ENCODE peak calls at places on chromosomes 12 and 14, in six cellular contexts. E, N, F, T, K and A are unnamed samples. For H3K36me3, the result is how much of the 10 kb centered on the place peaks cover.

GRCh38 chr12:79988368-79988767 is 53.5 kb upstream of the PPP1R12A start:
- DNase-seq in T (peak), N (no peak), F (no peak), K (no peak), E (no peak), A (no peak)

GRCh38 chr12:119204137-119204536 is 25.4 kb downstream of the HSPB8 start:
- DNase-seq in N (no peak), K (no peak), F (no peak), T (no peak), E (no peak), A (no peak)

GRCh38 chr14:29463727-29464370 is 463.8 kb downstream of the PRKD1 start:
- DNase-seq in E (no peak), N (no peak), K (no peak), F (no peak), T (peak), A (no peak)

GRCh38 chr12:54352022-54352531 is 12.2 kb downstream of the GPR84 start:
- DNase-seq in K (peak), N (no peak), T (peak), E (peak), F (no peak), A (no peak)

GRCh38 chr14:79265366-79265765 is 945.9 kb downstream of the DIO2 start:
- DNase-seq in E (no peak), N (no peak), F (no peak), T (peak), K (no peak), A (no peak)

GRCh38 chr12:132376464-132376830 is 47.1 kb upstream of the GALNT9 start:
- DNase-seq in N (no peak), F (no peak), E (no peak), K (no peak), T (no peak), A (no peak)

GRCh38 chr14:52227559-52228222 is 39.8 kb upstream of the PTGDR start:
- DNase-seq in F (no peak), T (no peak), N (no peak), E (no peak), K (no peak), A (no peak)

GRCh38 chr12:50842637-50843493 is at the start of gene TMPRSS12:
- DNase-seq in T (no peak), F (no peak), N (no peak), K (peak), E (no peak), A (no peak)

GRCh38 chr14:68792022-68792829 is 641 bp downstream of the ZFP36L1 start:
- DNase-seq in E (no peak), T (no peak), N (no peak), K (peak), F (peak), A (no peak)

GRCh38 chr12:15700595-15700994 is 88.6 kb downstream of the EPS8 start:
- DNase-seq in N (no peak), F (peak), T (peak), K (no peak), E (no peak), A (no peak)

GRCh38 chr12:79233341-79233761 is 368.8 kb downstream of the SYT1 start:
- DNase-seq in K (no peak), F (peak), N (no peak), E (no peak), T (no peak), A (no peak)

GRCh38 chr14:102775855-102776760 is 1.1 kb upstream of the TRAF3 start:
- DNase-seq in T (peak), F (no peak), E (no peak), N (no peak), K (no peak), A (no peak)

GRCh38 chr14:73736842-73737241 is 22.7 kb upstream of the PNMA1 start:
- DNase-seq in F (no peak), T (no peak), K (peak), E (no peak), N (no peak), A (no peak)

GRCh38 chr12:64412458-64412857 is 8.3 kb downstream of the XPOT start:
- DNase-seq in F (no peak), K (no peak), N (no peak), T (peak), E (no peak), A (no peak)

GRCh38 chr12:581746-582145 is 81.5 kb downstream of the NINJ2 start:
- DNase-seq in E (no peak), K (no peak), N (no peak), T (no peak), F (no peak), A (no peak)

GRCh38 chr14:24279301-24280186 is 8.1 kb upstream of the RABGGTA start:
- DNase-seq in N (no peak), T (no peak), F (no peak), E (peak), K (no peak), A (peak)

GRCh38 chr14:100410056-100410565 is 87.0 kb downstream of the SLC25A47 start:
- DNase-seq in K (no peak), E (no peak), T (peak), N (no peak), F (no peak), A (no peak)

GRCh38 chr12:50185496-50185895 is 18.3 kb upstream of the CERS5 start:
- DNase-seq in T (peak), N (no peak), K (no peak), F (no peak), E (no peak), A (no peak)

GRCh38 chr14:99983251-99984012 is 81.8 kb upstream of the EVL start:
- DNase-seq in N (no peak), F (no peak), T (no peak), E (no peak), K (no peak), A (no peak)

GRCh38 chr12:163406-163986 is 50.5 kb downstream of the SLC6A12 start:
- DNase-seq in F (no peak), K (no peak), T (no peak), N (no peak), E (no peak), A (no peak)

GRCh38 chr14:79842270-79842669 is 369.0 kb downstream of the DIO2 start:
- DNase-seq in F (no peak), K (no peak), T (peak), E (no peak), N (no peak), A (no peak)

GRCh38 chr14:74574092-74574438 is 38.0 kb downstream of the LTBP2 start:
- DNase-seq in E (no peak), F (no peak), T (peak), K (no peak), N (no peak), A (no peak)

GRCh38 chr14:65772901-65773574 is 360.5 kb downstream of the FUT8 start:
- DNase-seq in N (no peak), E (no peak), F (no peak), T (peak), K (no peak), A (no peak)

GRCh38 chr12:27979145-27979544 is 6.6 kb upstream of the PTHLH start:
- DNase-seq in E (no peak), T (no peak), K (no peak), N (no peak), F (no peak), A (no peak)

GRCh38 chr12:96219700-96220206 is 25.6 kb downstream of the ELK3 start:
- DNase-seq in F (no peak), T (peak), E (no peak), K (peak), N (no peak), A (no peak)

GRCh38 chr12:102753802-102754201 is 163.2 kb downstream of the PAH start:
- DNase-seq in T (no peak), F (no peak), K (no peak), N (no peak), E (no peak), A (no peak)

GRCh38 chr12:44616385-44616784 is 259.7 kb downstream of the NELL2 start:
- DNase-seq in K (no peak), E (no peak), T (peak), N (no peak), F (no peak), A (no peak)

GRCh38 chr12:104182144-104182543 is 33.4 kb upstream of the TXNRD1 start:
- DNase-seq in T (peak), F (no peak), E (no peak), K (no peak), N (peak), A (no peak)

GRCh38 chr12:25051171-25051570 is 102.3 kb upstream of the BCAT1 start:
- DNase-seq in K (no peak), N (no peak), T (no peak), F (no peak), E (no peak), A (no peak)
- H3K36me3 ChIP-seq in K (under half), N (under half), T (under half), F (under half), E (under half), A (under half)

DNA sequence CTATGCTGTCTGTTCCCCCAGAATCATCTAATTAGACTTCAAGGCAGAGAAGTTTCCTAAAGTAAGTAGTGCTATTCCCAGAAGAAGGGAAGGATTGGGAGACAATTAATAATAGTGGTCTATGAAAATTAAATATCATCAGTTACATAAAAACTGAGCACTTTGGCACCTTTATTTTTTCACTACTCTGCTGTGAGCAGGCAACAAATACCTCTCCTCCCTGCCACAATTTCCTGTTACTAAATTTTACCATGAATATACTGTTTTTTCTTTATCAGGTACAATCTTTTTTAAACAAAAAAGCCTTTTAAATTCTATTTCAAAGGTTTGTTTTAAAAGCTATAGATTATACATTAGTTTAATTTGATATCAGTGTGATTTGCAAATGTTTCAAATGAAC is 29.4 kb upstream of the KRAS start:
- DNase-seq in T (no peak), K (no peak), N (no peak), F (no peak), E (peak), A (no peak)
- H3K4me3 ChIP-seq in T (no peak), K (no peak), N (no peak), F (no peak), E (peak), A (no peak)

GRCh38 chr12:67663121-67663520 is 14.6 kb downstream of the DYRK2 start:
- DNase-seq in F (no peak), E (no peak), T (peak), N (no peak), K (no peak), A (no peak)
- H3K36me3 ChIP-seq in F (under half), E (under half), T (under half), N (under half), K (under half), A (under half)

DNA sequence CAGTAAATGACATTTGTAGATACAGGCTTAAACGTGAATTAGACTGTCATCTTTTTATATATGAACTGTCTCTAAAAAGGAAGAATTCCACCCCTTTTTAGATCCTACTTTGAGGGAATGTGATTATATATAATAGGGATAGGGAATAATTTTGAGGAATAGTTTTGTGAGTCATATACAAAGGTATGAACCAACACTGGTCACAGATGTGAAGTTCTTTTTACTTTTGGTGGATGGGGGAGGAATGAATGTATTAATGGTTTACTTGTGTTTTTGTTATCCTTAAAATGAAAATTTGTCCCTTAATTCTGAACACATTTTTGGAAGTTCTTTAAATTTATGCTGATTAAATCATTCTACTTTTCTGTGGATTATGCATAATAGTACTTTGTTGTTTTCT is 30.4 kb downstream of the FRS2 start:
- DNase-seq in F (no peak), N (no peak), T (peak), K (no peak), E (no peak), A (no peak)
- H3K4me3 ChIP-seq in F (no peak), N (no peak), T (no peak), K (no peak), E (no peak), A (no peak)